ENCODE peak calls at places on chromosomes 3 and 15, in seven cellular contexts. F is HepG2, Q is GM12891, I is SK-N-SH, E is K562, Z is H1, O is GM12878. W is an unnamed sample.

GRCh38 chr15:31435891-31436628 is 109.4 kb downstream of the KLF13 start:
- DNase-seq in I (no peak), Z (no peak), F (no peak), O (no peak), Q (no peak), E (peak; percentile 15), W (no peak)

GRCh38 chr15:83203543-83203942 is 4.1 kb downstream of the HDGFL3 start:
- DNase-seq in Z (no peak), I (no peak), F (no peak), O (no peak), E (no peak), Q (no peak), W (no peak)

GRCh38 chr15:96947296-96947695 is 616.8 kb downstream of the NR2F2 start:
- DNase-seq in F (no peak), I (no peak), Q (no peak), O (no peak), E (no peak), Z (no peak), W (no peak)

GRCh38 chr3:5426094-5426883 is 238.8 kb downstream of the EDEM1 start:
- DNase-seq in Z (peak; percentile 95), O (no peak), Q (peak; percentile 19), F (peak; percentile 57), E (peak; percentile 86), I (peak; percentile 64), W (peak; percentile 17)

GRCh38 chr3:146505496-146505895 is 36.1 kb upstream of the PLSCR2 start:
- DNase-seq in O (no peak), Z (no peak), I (no peak), F (no peak), Q (no peak), E (no peak), W (no peak)

GRCh38 chr3:84510007-84510406 is 448.8 kb upstream of the CADM2 start:
- DNase-seq in E (no peak), O (no peak), Q (no peak), F (no peak), Z (no peak), I (no peak), W (no peak)

GRCh38 chr15:48046813-48047483 is 73.8 kb upstream of the SLC24A5 start:
- DNase-seq in E (no peak), Z (no peak), O (no peak), Q (no peak), I (no peak), F (no peak), W (no peak)

GRCh38 chr3:28022916-28023315 is 218.5 kb upstream of the CMC1 start:
- DNase-seq in Q (no peak), O (no peak), F (no peak), I (no peak), E (no peak), Z (no peak), W (no peak)

GRCh38 chr3:170614214-170614966 is 28.5 kb upstream of the SLC7A14 start:
- DNase-seq in Z (no peak), I (no peak), E (no peak), Q (no peak), O (no peak), F (no peak), W (no peak)

GRCh38 chr3:64295594-64295993 is 70.3 kb upstream of the PRICKLE2 start:
- DNase-seq in I (no peak), E (no peak), Q (no peak), Z (no peak), F (no peak), O (no peak), W (no peak)

GRCh38 chr3:97910931-97911351 is 61.3 kb downstream of the RIOX2 start:
- DNase-seq in Z (no peak), I (no peak), E (peak; percentile 52), F (no peak), O (peak; percentile 11), Q (no peak), W (no peak)

GRCh38 chr3:65551945-65552344 is 486.8 kb downstream of the MAGI1 start:
- DNase-seq in Q (no peak), I (no peak), O (no peak), Z (no peak), F (no peak), E (no peak), W (no peak)

GRCh38 chr3:32004111-32004790 is 22.7 kb downstream of the ZNF860 start:
- DNase-seq in Z (no peak), Q (no peak), O (no peak), E (no peak), I (no peak), F (no peak), W (no peak)

GRCh38 chr15:41955807-41956525 is 16.4 kb downstream of the EHD4 start:
- DNase-seq in O (no peak), E (no peak), I (no peak), F (peak; percentile 34), Q (no peak), Z (no peak), W (no peak)

GRCh38 chr3:146830231-146830630 is 225.1 kb upstream of the PLSCR5 start:
- DNase-seq in F (no peak), Z (no peak), I (no peak), Q (no peak), E (no peak), O (no peak), W (no peak)

GRCh38 chr15:58247803-58248503 is 109.8 kb downstream of the AQP9 start:
- DNase-seq in F (no peak), E (no peak), Z (no peak), O (no peak), I (no peak), Q (no peak), W (no peak)

GRCh38 chr3:143650120-143650519 is 198.1 kb downstream of the SLC9A9 start:
- DNase-seq in O (no peak), I (no peak), E (no peak), Z (no peak), F (no peak), Q (no peak), W (no peak)

GRCh38 chr3:26132942-26133341 is 343.1 kb downstream of the OXSM start:
- DNase-seq in I (no peak), Q (no peak), Z (no peak), O (no peak), F (no peak), E (no peak), W (no peak)

GRCh38 chr3:65107174-65107573 is 419.4 kb upstream of the ADAMTS9 start:
- DNase-seq in O (no peak), Z (no peak), I (no peak), Q (no peak), E (no peak), F (no peak), W (no peak)

GRCh38 chr3:90092994-90093393 is 985.6 kb downstream of the EPHA3 start:
- DNase-seq in I (peak; percentile 0), Q (no peak), Z (no peak), F (peak; percentile 13), E (no peak), O (no peak), W (no peak)

DNA sequence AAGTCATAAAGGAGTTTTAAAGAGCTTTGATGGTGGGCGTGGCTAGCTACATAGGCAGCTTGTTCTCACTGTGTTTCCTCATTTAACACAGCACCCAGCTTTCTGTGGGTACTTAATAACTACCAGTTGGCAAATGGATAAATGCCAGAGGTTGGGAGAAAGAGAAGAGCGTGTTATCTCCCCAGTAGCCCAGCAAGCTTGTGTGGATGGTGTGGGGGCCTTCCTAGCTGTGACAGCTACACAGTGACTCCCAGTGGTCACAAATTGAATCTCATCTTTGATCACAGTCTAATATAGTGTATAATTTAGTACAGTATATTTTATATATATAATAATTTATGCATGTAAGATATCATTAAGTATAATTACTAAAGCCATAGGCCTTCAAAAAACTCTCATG is 984.1 kb downstream of the EPHA3 start:
- DNase-seq in Z (no peak), I (peak; percentile 5), F (peak; percentile 2), E (peak; percentile 4), Q (no peak), O (no peak), W (no peak)
- TF ChIP-seq TAF1 in Z (no peak), I (no peak), F (no peak), E (no peak), Q (no peak), O (no peak), W (no peak)

DNA sequence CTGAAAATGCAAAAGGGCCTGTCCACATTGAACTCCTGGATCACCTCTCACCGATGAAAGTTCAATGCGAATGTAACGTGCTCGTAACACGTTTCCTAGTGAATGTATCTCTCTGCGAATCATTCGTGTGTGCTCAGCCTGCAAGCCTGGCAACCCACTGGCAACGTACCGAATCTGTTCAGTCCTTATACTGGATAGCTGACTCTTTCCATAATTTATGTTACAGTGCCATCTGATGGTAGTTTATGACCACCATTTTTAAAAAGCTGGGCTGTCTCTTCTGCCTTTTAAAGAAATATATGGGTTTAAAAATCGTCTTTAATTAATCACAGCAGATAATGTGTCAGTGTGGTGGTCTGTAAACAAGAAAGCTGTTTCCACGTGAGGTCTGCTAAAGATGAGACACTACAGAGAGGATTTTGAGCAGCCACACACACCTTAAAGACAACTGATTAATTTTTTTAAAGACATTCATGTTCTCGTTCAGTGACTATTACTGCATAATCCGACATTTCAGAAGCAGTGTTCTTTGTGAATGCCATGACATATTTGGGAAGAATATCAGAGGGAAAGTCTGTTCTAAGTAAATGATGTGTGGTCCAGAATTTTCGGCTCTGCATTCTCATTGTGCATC is 69.4 kb upstream of the FOXP1 start:
- DNase-seq in Q (no peak), F (peak; percentile 50), O (peak; percentile 4), E (peak; percentile 16), I (peak; percentile 70), Z (no peak), W (no peak)
- TF ChIP-seq TAF1 in Q (no peak), F (no peak), O (no peak), E (no peak), I (no peak), Z (no peak), W (no peak)

DNA sequence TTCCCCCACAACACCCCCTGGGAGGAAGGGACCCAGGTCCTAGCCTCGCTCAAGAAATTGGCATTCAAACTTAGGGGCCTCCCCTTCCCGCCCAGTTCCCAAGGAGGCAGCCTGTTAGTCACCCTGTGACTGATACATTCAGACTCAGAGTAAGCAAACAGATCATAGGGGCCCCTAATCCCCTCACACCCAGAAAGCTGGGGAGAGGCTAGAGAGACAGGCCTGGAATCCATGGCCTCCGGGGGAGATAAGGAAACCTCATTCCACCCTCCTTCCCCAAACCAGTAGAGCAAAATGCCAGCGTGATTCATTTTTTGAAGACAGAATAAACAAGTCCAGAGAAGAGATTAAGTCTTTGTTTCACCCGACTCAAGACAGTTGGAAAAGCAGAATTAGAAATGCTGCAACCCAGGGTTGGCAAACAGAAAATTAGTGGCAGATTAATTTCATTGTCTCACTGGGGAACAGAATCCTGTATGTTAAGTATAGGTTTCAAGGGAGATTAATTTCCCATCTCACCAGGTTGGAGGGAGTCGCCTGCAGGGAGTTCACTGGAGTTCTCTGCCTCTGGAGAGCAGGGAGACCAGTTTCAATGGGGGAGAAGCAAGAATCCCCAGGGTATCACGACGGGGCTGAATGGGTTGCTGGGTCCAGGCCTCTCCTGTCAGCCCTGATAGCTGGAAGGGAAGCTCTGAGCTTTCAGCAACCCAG is 268.3 kb downstream of the UACA start:
- DNase-seq in Z (no peak), Q (no peak), F (peak; percentile 43), I (peak; percentile 54), O (no peak), E (no peak), W (no peak)
- TF ChIP-seq TAF1 in Z (no peak), Q (no peak), F (no peak), I (no peak), O (no peak), E (no peak), W (no peak)

DNA sequence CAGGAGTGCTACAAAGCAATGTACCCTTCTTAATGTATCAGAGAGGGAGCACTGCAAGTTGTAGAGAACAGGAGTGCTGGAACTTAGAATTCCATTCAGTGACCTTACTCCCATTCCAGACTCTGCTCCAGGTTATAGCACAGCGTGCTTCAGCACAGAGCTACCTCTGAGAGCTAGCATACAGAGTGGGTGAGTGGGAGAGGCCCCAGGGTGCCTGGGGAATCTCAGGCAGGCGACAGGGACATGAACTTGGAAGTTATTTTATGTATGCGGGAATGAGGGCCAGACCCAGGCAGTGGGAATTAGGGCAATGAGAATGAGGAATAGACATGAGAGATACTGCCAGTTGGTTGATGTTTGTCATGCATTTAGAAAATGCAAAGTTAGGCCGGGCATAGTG is 3.7 kb upstream of the KNG1 start:
- DNase-seq in F (no peak), I (no peak), Z (no peak), E (no peak), Q (no peak), O (no peak), W (no peak)
- TF ChIP-seq TAF1 in F (no peak), I (no peak), Z (no peak), E (no peak), Q (no peak), O (no peak), W (no peak)